ENCODE peak calls at places on chromosomes 7 and 10, in ten cellular contexts. One of them, this sample, is unnamed.

GRCh38 chr10:19993714-19994343 is 177.6 kb downstream of the PLXDC2 start:
- DNase-seq in AG20443: no peak
- DNase-seq in CMK: no peak
- DNase-seq in AG08396: no peak
- DNase-seq in astrocyte of the spinal cord: no peak
- DNase-seq in D341Med: no peak
- DNase-seq in endothelial cell: no peak
- DNase-seq in NCI-H1105: no peak
- DNase-seq in activated gamma-delta T cell: no peak
- DNase-seq in stimulated activated CD4-positive, alpha-beta T cell treated with anti-CD3 and anti-CD28 coated beads, Interleukin-2, amount 100 ng/mL, for 48 hours: no peak
- DNase-seq in this sample: no peak

GRCh38 chr10:88028654-88029053 is 165.2 kb downstream of the PTEN start:
- DNase-seq in AG20443: no peak
- DNase-seq in D341Med: no peak
- DNase-seq in NCI-H1105: no peak
- DNase-seq in stimulated activated CD4-positive, alpha-beta T cell treated with anti-CD3 and anti-CD28 coated beads, Interleukin-2, amount 100 ng/mL, for 48 hours: no peak
- DNase-seq in AG08396: no peak
- DNase-seq in activated gamma-delta T cell: no peak
- DNase-seq in CMK: no peak
- DNase-seq in endothelial cell: no peak
- DNase-seq in astrocyte of the spinal cord: no peak
- DNase-seq in this sample: no peak

GRCh38 chr10:64396105-64396504 is 874.9 kb downstream of the REEP3 start:
- DNase-seq in endothelial cell: no peak
- DNase-seq in AG20443: peak
- DNase-seq in activated gamma-delta T cell: no peak
- DNase-seq in D341Med: no peak
- DNase-seq in astrocyte of the spinal cord: peak
- DNase-seq in NCI-H1105: no peak
- DNase-seq in stimulated activated CD4-positive, alpha-beta T cell treated with anti-CD3 and anti-CD28 coated beads, Interleukin-2, amount 100 ng/mL, for 48 hours: no peak
- DNase-seq in AG08396: no peak
- DNase-seq in CMK: no peak
- DNase-seq in this sample: no peak

GRCh38 chr7:142110098-142110497 is 1.4 kb upstream of the MGAM2 start:
- DNase-seq in astrocyte of the spinal cord: no peak
- DNase-seq in CMK: no peak
- DNase-seq in AG08396: no peak
- DNase-seq in D341Med: no peak
- DNase-seq in activated gamma-delta T cell: no peak
- DNase-seq in endothelial cell: no peak
- DNase-seq in NCI-H1105: no peak
- DNase-seq in AG20443: no peak
- DNase-seq in stimulated activated CD4-positive, alpha-beta T cell treated with anti-CD3 and anti-CD28 coated beads, Interleukin-2, amount 100 ng/mL, for 48 hours: no peak
- DNase-seq in this sample: no peak

GRCh38 chr7:265998-266850 is 23.7 kb upstream of the FOXL3 start:
- DNase-seq in CMK: no peak
- DNase-seq in D341Med: peak
- DNase-seq in AG08396: no peak
- DNase-seq in AG20443: no peak
- DNase-seq in activated gamma-delta T cell: no peak
- DNase-seq in NCI-H1105: no peak
- DNase-seq in endothelial cell: no peak
- DNase-seq in astrocyte of the spinal cord: no peak
- DNase-seq in stimulated activated CD4-positive, alpha-beta T cell treated with anti-CD3 and anti-CD28 coated beads, Interleukin-2, amount 100 ng/mL, for 48 hours: no peak
- DNase-seq in this sample: no peak

GRCh38 chr7:32937344-32938174 is 19.7 kb upstream of the FKBP9 start:
- DNase-seq in AG20443: peak
- DNase-seq in D341Med: no peak
- DNase-seq in endothelial cell: no peak
- DNase-seq in CMK: no peak
- DNase-seq in activated gamma-delta T cell: no peak
- DNase-seq in AG08396: peak
- DNase-seq in stimulated activated CD4-positive, alpha-beta T cell treated with anti-CD3 and anti-CD28 coated beads, Interleukin-2, amount 100 ng/mL, for 48 hours: no peak
- DNase-seq in NCI-H1105: peak
- DNase-seq in astrocyte of the spinal cord: peak
- DNase-seq in this sample: peak

GRCh38 chr10:47207280-47207613 is 92.8 kb upstream of the GDF10 start:
- DNase-seq in astrocyte of the spinal cord: no peak
- DNase-seq in activated gamma-delta T cell: no peak
- DNase-seq in AG20443: no peak
- DNase-seq in D341Med: no peak
- DNase-seq in endothelial cell: no peak
- DNase-seq in NCI-H1105: no peak
- DNase-seq in AG08396: no peak
- DNase-seq in stimulated activated CD4-positive, alpha-beta T cell treated with anti-CD3 and anti-CD28 coated beads, Interleukin-2, amount 100 ng/mL, for 48 hours: no peak
- DNase-seq in CMK: no peak
- DNase-seq in this sample: no peak

GRCh38 chr10:42637142-42637541 is 1.2 kb downstream of the ZNF33B start:
- DNase-seq in AG08396: no peak
- DNase-seq in CMK: no peak
- DNase-seq in stimulated activated CD4-positive, alpha-beta T cell treated with anti-CD3 and anti-CD28 coated beads, Interleukin-2, amount 100 ng/mL, for 48 hours: no peak
- DNase-seq in AG20443: no peak
- DNase-seq in NCI-H1105: no peak
- DNase-seq in endothelial cell: no peak
- DNase-seq in D341Med: no peak
- DNase-seq in activated gamma-delta T cell: no peak
- DNase-seq in astrocyte of the spinal cord: no peak
- DNase-seq in this sample: no peak

GRCh38 chr10:83283151-83283550 is 856.2 kb upstream of the GHITM start:
- DNase-seq in NCI-H1105: no peak
- DNase-seq in endothelial cell: no peak
- DNase-seq in D341Med: no peak
- DNase-seq in CMK: no peak
- DNase-seq in activated gamma-delta T cell: no peak
- DNase-seq in AG08396: no peak
- DNase-seq in AG20443: no peak
- DNase-seq in astrocyte of the spinal cord: no peak
- DNase-seq in stimulated activated CD4-positive, alpha-beta T cell treated with anti-CD3 and anti-CD28 coated beads, Interleukin-2, amount 100 ng/mL, for 48 hours: no peak
- DNase-seq in this sample: no peak

This sample was measured in retina.